ENCODE peak calls at places on chromosomes 3 and 15, in five cellular contexts. N is MV-4-11; K is iris pigment epithelial cell; G is AG09319; Y is stimulated activated CD8-positive, alpha-beta memory T cell treated with anti-CD3 and anti-CD28 coated beads, Interleukin-7, amount 100 ng/mL, for 1 hour. W is an unnamed sample.

GRCh38 chr3:150064952-150065351 is 94.3 kb upstream of the PFN2 start:
- DNase-seq in N (no peak), K (no peak), G (no peak), Y (no peak), W (no peak)

GRCh38 chr3:8625991-8626390 is 18.6 kb downstream of the SSUH2 start:
- DNase-seq in N (peak), K (no peak), G (no peak), Y (no peak), W (no peak)

GRCh38 chr3:59245879-59246501 is 196.2 kb upstream of the CFAP20DC start:
- DNase-seq in N (no peak), K (peak), G (peak), Y (no peak), W (no peak)

GRCh38 chr3:188916934-188917391 is 254.8 kb upstream of the TPRG1 start:
- DNase-seq in N (peak), K (no peak), G (no peak), Y (no peak), W (no peak)

GRCh38 chr3:104990758-104991157 is 376.0 kb upstream of the ALCAM start:
- DNase-seq in N (no peak), K (no peak), G (no peak), Y (no peak), W (no peak)

GRCh38 chr15:36879568-36880225 is 220.7 kb downstream of the MEIS2 start:
- DNase-seq in N (no peak), K (no peak), G (no peak), Y (no peak), W (no peak)

GRCh38 chr15:68672781-68673205 is 94.0 kb downstream of the CORO2B start:
- DNase-seq in N (no peak), K (peak), G (no peak), Y (no peak), W (no peak)

GRCh38 chr3:139557041-139557440 is 17.5 kb upstream of the RBP1 start:
- DNase-seq in N (no peak), K (no peak), G (no peak), Y (no peak), W (no peak)

GRCh38 chr15:64883097-64883581 is 28.6 kb upstream of the ANKDD1A start:
- DNase-seq in N (peak), K (peak), G (no peak), Y (no peak), W (peak)

GRCh38 chr3:134291300-134292254 is 40.9 kb upstream of the RYK start:
- DNase-seq in N (no peak), K (peak), G (peak), Y (no peak), W (no peak)

GRCh38 chr3:140274429-140274828 is 339.4 kb downstream of the CLSTN2 start:
- DNase-seq in N (no peak), K (no peak), G (no peak), Y (no peak), W (no peak)

GRCh38 chr3:177300039-177300833 is 103.0 kb upstream of the TBL1XR1 start:
- DNase-seq in N (peak), K (peak), G (peak), Y (no peak), W (peak)

GRCh38 chr15:64667736-64668161 is 107.6 kb downstream of the RBPMS2 start:
- DNase-seq in N (no peak), K (peak), G (no peak), Y (no peak), W (no peak)

GRCh38 chr3:17730318-17730967 is 12.0 kb downstream of the TBC1D5 start:
- DNase-seq in N (peak), K (peak), G (no peak), Y (no peak), W (no peak)

GRCh38 chr15:52496175-52496574 is 32.5 kb downstream of the MYO5A start:
- DNase-seq in N (peak), K (no peak), G (no peak), Y (no peak), W (no peak)

GRCh38 chr3:87614998-87615397 is 338.6 kb upstream of the POU1F1 start:
- DNase-seq in N (no peak), K (no peak), G (no peak), Y (no peak), W (no peak)

GRCh38 chr3:46368569-46368968 is 2.2 kb upstream of the CCR5 start:
- DNase-seq in N (peak), K (no peak), G (no peak), Y (peak), W (peak)

GRCh38 chr3:72310028-72310987 is 525.4 kb upstream of the PROK2 start:
- DNase-seq in N (peak), K (peak), G (peak), Y (no peak), W (peak)

GRCh38 chr3:39038165-39038564 is 13.6 kb downstream of the SCN11A start:
- DNase-seq in N (no peak), K (peak), G (no peak), Y (no peak), W (no peak)

GRCh38 chr3:43794776-43795175 is 104.0 kb downstream of the ABHD5 start:
- DNase-seq in N (no peak), K (peak), G (peak), Y (no peak), W (no peak)

GRCh38 chr3:58528629-58529028 is 8.4 kb downstream of the ACOX2 start:
- DNase-seq in N (no peak), K (peak), G (no peak), Y (no peak), W (no peak)

GRCh38 chr15:51658664-51659063 is 22.6 kb upstream of the SCG3 start:
- DNase-seq in N (peak), K (no peak), G (no peak), Y (no peak), W (no peak)

GRCh38 chr3:138338816-138339215 is 9.2 kb upstream of the NME9 start:
- DNase-seq in N (no peak), K (no peak), G (no peak), Y (no peak), W (no peak)

GRCh38 chr3:194906970-194907629 is 221.4 kb downstream of the FAM43A start:
- DNase-seq in N (no peak), K (no peak), G (no peak), Y (no peak), W (no peak)

GRCh38 chr3:139772539-139773500 is 95.0 kb upstream of the NMNAT3 start:
- DNase-seq in N (no peak), K (peak), G (peak), Y (no peak), W (no peak)

GRCh38 chr15:73601449-73602425 is 31.5 kb downstream of the NPTN start:
- DNase-seq in N (peak), K (peak), G (no peak), Y (no peak), W (no peak)

GRCh38 chr3:128431803-128432300 is 34.8 kb downstream of the DNAJB8 start:
- DNase-seq in N (no peak), K (no peak), G (no peak), Y (no peak), W (no peak)

GRCh38 chr3:53051929-53052328 is 6.1 kb upstream of the SFMBT1 start:
- DNase-seq in N (no peak), K (no peak), G (no peak), Y (no peak), W (no peak)

GRCh38 chr15:60844010-60844409 is 365.1 kb upstream of the ICE2 start:
- DNase-seq in N (no peak), K (no peak), G (no peak), Y (no peak), W (no peak)

GRCh38 chr3:120428904-120429303 is 21.9 kb downstream of the FSTL1 start:
- DNase-seq in N (no peak), K (no peak), G (no peak), Y (no peak), W (no peak)

GRCh38 chr3:179945569-179945968 is 91.2 kb downstream of the PEX5L start:
- DNase-seq in N (no peak), K (no peak), G (no peak), Y (no peak), W (no peak)

GRCh38 chr3:98726084-98726483 is 37.1 kb upstream of the ST3GAL6 start:
- DNase-seq in N (no peak), K (peak), G (no peak), Y (no peak), W (no peak)